ENCODE peak calls at places on chromosomes 5 and 9, in six cellular contexts. G, U, D, L, I and T are unnamed samples.

GRCh38 chr5:141743652-141744333 is 61.8 kb upstream of the ARAP3 start:
- DNase-seq in G (no peak), U (no peak), D (no peak), L (no peak), I (no peak), T (no peak)

GRCh38 chr9:98993570-98993945 is 49.9 kb downstream of the COL15A1 start:
- DNase-seq in G (no peak), U (no peak), D (no peak), L (no peak), I (peak; percentile 63), T (no peak)

GRCh38 chr9:13140843-13141592 is 138.5 kb downstream of the MPDZ start:
- DNase-seq in G (peak; percentile 17), U (no peak), D (no peak), L (no peak), I (peak; percentile 18), T (no peak)

GRCh38 chr9:13049223-13049622 is 230.3 kb downstream of the MPDZ start:
- DNase-seq in G (no peak), U (no peak), D (no peak), L (no peak), I (no peak), T (peak; percentile 8)

GRCh38 chr5:39217365-39218281 is 1.7 kb downstream of the FYB1 start:
- DNase-seq in G (peak; percentile 90), U (peak; percentile 78), D (peak; percentile 71), L (peak; percentile 79), I (peak; percentile 91), T (peak; percentile 92)

GRCh38 chr5:1480217-1480616 is 35.0 kb upstream of the SLC6A3 start:
- DNase-seq in G (peak; percentile 30), U (peak; percentile 27), D (no peak), L (no peak), I (peak; percentile 54), T (peak; percentile 48)

GRCh38 chr9:32551491-32552049 is 557 bp upstream of the SMIM27 start:
- DNase-seq in G (no peak), U (peak; percentile 15), D (peak; percentile 7), L (peak; percentile 45), I (no peak), T (peak; percentile 36)

GRCh38 chr9:129102095-129102525 is 8.5 kb downstream of the CRAT start:
- DNase-seq in G (no peak), U (peak; percentile 35), D (no peak), L (no peak), I (no peak), T (no peak)

GRCh38 chr5:119274767-119275130 is 81.1 kb upstream of the TNFAIP8 start:
- DNase-seq in G (peak; percentile 62), U (no peak), D (peak; percentile 18), L (no peak), I (peak; percentile 85), T (no peak)

GRCh38 chr9:76512826-76513225 is 53.8 kb downstream of the GCNT1 start:
- DNase-seq in G (peak; percentile 56), U (no peak), D (no peak), L (no peak), I (peak; percentile 66), T (no peak)

GRCh38 chr5:132022737-132023136 is 11.3 kb upstream of the ACSL6 start:
- DNase-seq in G (no peak), U (no peak), D (no peak), L (no peak), I (no peak), T (no peak)

GRCh38 chr5:138408023-138408422 is 30.8 kb upstream of the REEP2 start:
- DNase-seq in G (no peak), U (no peak), D (no peak), L (no peak), I (no peak), T (no peak)

GRCh38 chr9:27117489-27118135 is 8.6 kb downstream of the TEK start:
- DNase-seq in G (peak; percentile 72), U (no peak), D (no peak), L (no peak), I (peak; percentile 91), T (no peak)

GRCh38 chr9:76366275-76366674 is 28.0 kb downstream of the RFK start:
- DNase-seq in G (no peak), U (no peak), D (no peak), L (no peak), I (no peak), T (no peak)

GRCh38 chr5:40669606-40670005 is 10.1 kb upstream of the PTGER4 start:
- DNase-seq in G (no peak), U (no peak), D (no peak), L (no peak), I (no peak), T (no peak)

GRCh38 chr5:43281840-43282658 is 31.2 kb downstream of the HMGCS1 start:
- DNase-seq in G (peak; percentile 34), U (peak; percentile 36), D (no peak), L (no peak), I (peak; percentile 49), T (no peak)

DNA sequence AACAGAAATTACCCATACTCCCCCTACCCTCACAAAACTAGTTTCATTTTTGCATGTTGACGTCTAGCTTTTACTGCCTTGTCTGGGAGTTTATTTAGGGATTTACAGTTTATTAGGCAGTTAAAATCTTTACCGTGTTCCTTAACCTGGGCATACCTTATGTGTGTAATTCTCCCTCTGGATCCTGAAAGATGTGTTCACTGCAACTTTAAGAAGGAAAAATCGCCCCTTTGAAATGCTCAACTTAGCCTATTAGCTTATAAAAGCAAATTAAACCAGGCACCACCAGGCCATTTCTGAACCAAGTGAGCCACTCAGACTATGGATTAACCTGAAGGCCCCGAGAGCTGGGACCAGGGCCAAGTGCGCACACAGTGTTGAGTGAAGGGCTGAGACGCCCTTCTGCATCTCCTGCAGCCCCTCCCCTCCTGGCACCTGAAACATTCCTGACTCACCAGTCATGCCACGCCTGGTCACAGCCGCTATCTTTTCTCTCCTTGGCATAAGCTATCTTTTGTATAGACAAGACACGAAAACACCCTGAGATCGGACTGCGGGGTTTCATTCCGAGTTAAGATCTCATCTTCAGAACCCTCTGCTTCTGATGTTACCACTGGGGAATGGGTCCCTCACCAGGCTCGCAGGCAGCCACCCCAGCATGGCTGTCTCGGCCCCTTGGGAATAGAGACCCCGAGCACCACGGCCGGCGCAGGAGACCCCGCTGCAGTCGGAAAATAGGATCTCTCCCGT is 111.9 kb downstream of the ROR2 start:
- DNase-seq in G (peak; percentile 75), U (peak; percentile 39), D (peak; percentile 63), L (no peak), I (no peak), T (no peak)
- H3K4me3 ChIP-seq in G (no peak overlapping the region), U (no peak overlapping the region), D (no peak overlapping the region), L (no peak overlapping the region), I (no peak overlapping the region), T (no peak overlapping the region)

GRCh38 chr9:130940023-130940549 is 1.0 kb upstream of the FIBCD1 start:
- DNase-seq in G (no peak), U (no peak), D (no peak), L (no peak), I (no peak), T (peak; percentile 42)

GRCh38 chr9:130942679-130943078 is 3.6 kb upstream of the FIBCD1 start:
- DNase-seq in G (no peak), U (no peak), D (no peak), L (no peak), I (no peak), T (no peak)

GRCh38 chr9:130942084-130942483 is 3.0 kb upstream of the FIBCD1 start:
- DNase-seq in G (no peak), U (no peak), D (no peak), L (no peak), I (no peak), T (no peak)

GRCh38 chr9:130939405-130939941 is 426 bp upstream of the FIBCD1 start:
- DNase-seq in G (no peak), U (no peak), D (no peak), L (no peak), I (peak; percentile 30), T (peak; percentile 68)

DNA sequence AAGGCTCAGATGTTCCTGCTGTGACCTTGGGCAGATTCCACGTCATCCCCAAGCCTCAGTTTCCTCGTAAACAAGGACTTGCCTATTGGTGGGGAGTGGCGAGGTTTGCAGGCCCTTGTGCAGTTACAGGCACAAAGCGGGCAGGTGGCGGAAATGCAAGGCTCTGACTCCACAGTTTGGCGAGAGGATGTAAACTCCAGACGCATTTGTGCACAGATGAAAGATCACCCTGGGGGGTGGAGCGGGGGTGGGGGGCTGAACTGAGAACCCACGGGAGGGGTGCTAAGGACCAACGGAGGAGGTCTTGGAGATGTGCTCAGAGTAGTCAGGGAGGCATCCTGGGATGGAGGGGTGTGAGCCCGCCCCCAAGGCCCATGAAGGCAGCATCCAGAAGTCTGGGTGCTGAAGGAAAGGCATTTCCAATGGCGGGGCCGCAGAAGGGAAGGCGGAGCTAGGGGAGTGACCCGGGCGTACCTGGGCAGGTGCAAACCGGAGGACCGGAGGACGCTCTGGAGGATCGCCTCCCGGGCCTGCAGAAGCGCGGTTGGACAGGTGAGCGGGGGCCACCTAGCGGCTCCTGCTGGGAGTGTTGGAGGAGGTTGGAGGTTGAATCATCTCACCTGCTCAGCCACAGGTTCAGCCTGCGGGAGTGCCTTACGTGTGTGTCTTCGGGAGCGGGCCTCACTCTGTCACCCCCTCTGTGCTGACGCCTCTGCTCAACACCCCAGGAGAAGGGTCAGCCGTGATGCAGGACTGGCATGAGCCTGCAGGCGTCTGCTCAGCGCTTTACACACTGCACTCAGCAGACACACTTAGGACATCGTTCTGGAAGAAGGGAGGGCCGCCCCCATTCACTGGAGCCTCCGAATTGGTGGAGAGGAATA is 1.9 kb upstream of the FIBCD1 start:
- DNase-seq in G (no peak), U (peak; percentile 100), D (peak; percentile 75), L (peak; percentile 49), I (peak; percentile 53), T (peak; percentile 96)
- H3K4me3 ChIP-seq in G (no peak overlapping the region), U (no peak overlapping the region), D (no peak overlapping the region), L (no peak overlapping the region), I (no peak overlapping the region), T (peak overlapping the region; percentile 96)

DNA sequence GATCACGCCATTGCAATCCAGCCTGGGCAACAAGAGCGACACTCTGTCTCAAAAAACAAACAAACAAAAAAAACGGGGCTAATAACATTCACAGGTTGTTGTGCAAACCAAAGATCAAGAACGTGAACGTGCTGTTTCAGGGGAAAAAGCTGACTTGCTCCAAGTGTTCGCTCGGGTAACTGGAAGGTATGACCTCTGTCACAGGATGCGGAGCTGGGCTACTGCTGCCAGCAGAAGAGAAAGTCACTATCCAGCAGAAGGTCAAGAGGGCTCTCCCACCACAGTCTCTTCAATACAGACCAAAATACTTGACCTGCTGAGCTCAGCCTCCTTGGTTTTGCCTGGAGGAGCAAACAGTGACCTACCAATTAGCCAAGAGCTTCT is 59.7 kb downstream of the ABCA1 start:
- DNase-seq in G (no peak), U (no peak), D (no peak), L (no peak), I (no peak), T (no peak)
- H3K4me3 ChIP-seq in G (no peak overlapping the region), U (no peak overlapping the region), D (no peak overlapping the region), L (no peak overlapping the region), I (no peak overlapping the region), T (no peak overlapping the region)

DNA sequence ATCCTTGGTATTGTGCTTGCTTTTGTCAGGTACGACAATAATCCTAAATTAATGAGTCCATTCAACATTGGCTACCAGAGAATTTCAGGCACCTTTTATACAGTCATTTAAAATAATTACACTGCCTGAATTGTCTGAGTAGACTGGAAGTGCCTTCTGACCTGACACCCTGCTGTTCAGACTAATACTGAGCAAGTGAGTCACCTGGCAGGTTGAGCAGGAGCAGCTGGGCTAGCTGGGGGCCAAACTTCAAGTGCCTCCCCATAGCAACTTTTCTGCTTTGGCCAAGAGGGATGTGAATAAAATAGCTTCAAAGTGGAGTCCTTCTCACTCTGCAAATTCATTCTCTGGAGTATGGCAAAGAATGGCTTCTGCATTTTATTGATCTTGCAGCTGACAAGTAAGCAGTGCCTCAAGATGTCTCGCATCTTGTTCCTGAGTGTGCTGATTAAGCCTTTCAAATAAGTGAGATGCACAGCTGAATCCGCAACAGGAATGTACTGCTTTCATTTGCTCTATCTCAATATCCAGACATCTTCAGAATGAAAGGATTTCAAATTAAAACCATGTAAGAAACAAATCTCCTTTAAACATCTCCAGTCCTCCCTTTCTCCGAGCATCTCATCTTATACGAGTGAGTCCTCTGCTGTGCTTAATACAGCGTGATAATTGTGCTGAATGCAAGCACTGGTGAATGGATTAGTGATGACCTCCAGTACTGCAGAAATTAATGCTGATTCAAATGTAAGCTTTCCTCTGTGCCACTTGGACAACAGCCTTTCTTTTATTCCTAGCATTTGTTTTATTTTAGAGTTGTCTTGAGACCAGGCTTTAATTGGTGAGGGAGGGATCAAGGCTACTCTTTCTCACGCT is 271.2 kb downstream of the EDIL3 start:
- DNase-seq in G (no peak), U (no peak), D (peak; percentile 10), L (no peak), I (no peak), T (peak; percentile 61)
- H3K4me3 ChIP-seq in G (no peak overlapping the region), U (no peak overlapping the region), D (no peak overlapping the region), L (no peak overlapping the region), I (no peak overlapping the region), T (no peak overlapping the region)